ENCODE peak calls at places on chromosome 7, in five cellular contexts. I is NCI-H2029 treated with DMSO at 0.1 percent for 48 hours; E is stromal cell of bone marrow; U is endothelial cell; H is stimulated activated naive CD4-positive, alpha-beta T cell. J is an unnamed sample.

GRCh38 chr7:17038160-17038782 is 156.5 kb upstream of the AGR3 start:
- DNase-seq in E (no peak), U (no peak), I (no peak), H (no peak), J (no peak)

GRCh38 chr7:120033114-120033513 is 239.9 kb upstream of the KCND2 start:
- DNase-seq in U (no peak), E (peak), I (no peak), H (no peak), J (no peak)

GRCh38 chr7:100882201-100882600 is 7.3 kb downstream of the SRRT start:
- DNase-seq in H (no peak), E (no peak), I (no peak), U (no peak), J (no peak)

GRCh38 chr7:112635742-112636141 is 154.5 kb downstream of the TMEM168 start:
- DNase-seq in I (no peak), H (no peak), E (no peak), U (no peak), J (no peak)

GRCh38 chr7:131071786-131072504 is 255.7 kb upstream of the MKLN1 start:
- DNase-seq in I (peak), H (no peak), U (no peak), E (peak), J (no peak)

GRCh38 chr7:150476819-150477631 is 26.6 kb downstream of the GIMAP8 start:
- DNase-seq in U (no peak), H (no peak), I (no peak), E (no peak), J (no peak)

GRCh38 chr7:23960361-23960760 is 250.3 kb downstream of the STK31 start:
- DNase-seq in H (no peak), I (no peak), E (no peak), U (no peak), J (no peak)

GRCh38 chr7:80826520-80827237 is 92.2 kb downstream of the SEMA3C start:
- DNase-seq in H (no peak), U (no peak), E (no peak), I (no peak), J (no peak)

GRCh38 chr7:17144313-17144712 is 154.1 kb upstream of the AHR start:
- DNase-seq in H (no peak), E (no peak), I (no peak), U (no peak), J (no peak)

GRCh38 chr7:141366098-141366621 is 185.1 kb upstream of the AGK start:
- DNase-seq in E (no peak), U (no peak), I (no peak), H (no peak), J (no peak)

GRCh38 chr7:39678935-39679690 is 55.7 kb downstream of the RALA start:
- DNase-seq in I (no peak), H (no peak), E (no peak), U (no peak), J (no peak)

GRCh38 chr7:111931016-111931517 is 275.1 kb downstream of the DOCK4 start:
- DNase-seq in I (no peak), E (no peak), H (no peak), U (no peak), J (no peak)

GRCh38 chr7:47368190-47368812 is 213.6 kb downstream of the TNS3 start:
- DNase-seq in E (no peak), H (no peak), U (no peak), I (no peak), J (no peak)

GRCh38 chr7:132557489-132558044 is 18.7 kb downstream of the PLXNA4 start:
- DNase-seq in H (no peak), I (no peak), E (no peak), U (no peak), J (no peak)

GRCh38 chr7:99375070-99375807 is 709 bp downstream of the ARPC1B start:
- DNase-seq in I (no peak), H (peak), U (peak), E (peak), J (peak)

GRCh38 chr7:129252133-129252532 is 27.3 kb downstream of the AHCYL2 start:
- DNase-seq in H (no peak), U (no peak), E (no peak), I (no peak), J (no peak)

GRCh38 chr7:35258125-35258890 is 4.4 kb upstream of the TBX20 start:
- DNase-seq in E (no peak), H (no peak), U (no peak), I (no peak), J (no peak)

GRCh38 chr7:132846086-132846485 is 235.8 kb downstream of the CHCHD3 start:
- DNase-seq in U (no peak), H (no peak), E (no peak), I (no peak), J (no peak)

GRCh38 chr7:74606101-74606908 is 51.2 kb upstream of the GTF2I start:
- DNase-seq in U (peak), H (no peak), I (no peak), E (no peak), J (peak)

GRCh38 chr7:148863324-148863723 is 20.8 kb downstream of the EZH2 start:
- DNase-seq in E (no peak), H (no peak), U (no peak), I (no peak), J (no peak)

GRCh38 chr7:85890244-85890811 is 703.5 kb upstream of the SEMA3D start:
- DNase-seq in H (no peak), E (peak), I (peak), U (no peak), J (no peak)

GRCh38 chr7:142516038-142516501 is 233.2 kb upstream of the PRSS1 start:
- DNase-seq in I (no peak), E (peak), H (peak), U (peak), J (no peak)

GRCh38 chr7:151174246-151175046 is 7.0 kb upstream of the GBX1 start:
- DNase-seq in E (no peak), H (no peak), U (no peak), I (no peak), J (no peak)

GRCh38 chr7:69871213-69871885 is 273.1 kb downstream of the AUTS2 start:
- DNase-seq in H (no peak), U (no peak), E (peak), I (no peak), J (no peak)

GRCh38 chr7:7181519-7182155 is 707 bp upstream of the C1GALT1 start:
- DNase-seq in E (no peak), H (no peak), I (no peak), U (peak), J (peak)

GRCh38 chr7:20778063-20778721 is 8.5 kb downstream of the SP8 start:
- DNase-seq in H (no peak), E (no peak), I (no peak), U (peak), J (no peak)

GRCh38 chr7:154748387-154748786 is 254.5 kb downstream of the PAXIP1 start:
- DNase-seq in H (no peak), E (no peak), I (no peak), U (no peak), J (no peak)

GRCh38 chr7:55100172-55100961 is 81.5 kb downstream of the EGFR start:
- DNase-seq in U (no peak), E (no peak), I (peak), H (no peak), J (no peak)

GRCh38 chr7:102072636-102073209 is 213.9 kb upstream of the SH2B2 start:
- DNase-seq in I (no peak), H (no peak), U (no peak), E (no peak), J (no peak)

GRCh38 chr7:77360104-77360503 is 56.0 kb downstream of the GSAP start:
- DNase-seq in I (no peak), E (no peak), H (no peak), U (no peak), J (no peak)

GRCh38 chr7:20826243-20826642 is 39.6 kb upstream of the SP8 start:
- DNase-seq in U (no peak), I (no peak), H (no peak), E (no peak), J (no peak)

GRCh38 chr7:146090023-146090645 is 26.5 kb upstream of the CNTNAP2 start:
- DNase-seq in E (peak), I (peak), H (no peak), U (no peak), J (no peak)

GRCh38 chr7:93402944-93403343 is 170.8 kb downstream of the VPS50 start:
- DNase-seq in I (no peak), U (no peak), E (no peak), H (no peak), J (no peak)

GRCh38 chr7:70571403-70571911 is 560.5 kb upstream of the GALNT17 start:
- DNase-seq in H (no peak), U (no peak), I (no peak), E (peak), J (no peak)

GRCh38 chr7:99579956-99580777 is 17.9 kb upstream of the TMEM225B start:
- DNase-seq in U (peak), E (peak), I (no peak), H (peak), J (peak)